ENCODE peak calls at places on chromosomes 3 and 15, in eight cellular contexts. V is progenitor cell of endocrine pancreas, Q is bronchial epithelial cell, N is mammary epithelial cell, P is dorsolateral prefrontal cortex, D is nephron progenitor cell, Y is OCI-LY7, S is IMR-90. K is an unnamed sample.
A peak's percentile ranks its signal among the peaks of the same experiment; 100 is the strongest.

GRCh38 chr3:14774431-14774830 is 44.3 kb upstream of the FGD5 start:
- DNase-seq in Q (no peak), D (no peak), V (no peak), N (no peak), P (no peak), S (no peak), Y (no peak), K (no peak)

GRCh38 chr3:128515967-128516366 is 23.0 kb upstream of the GATA2 start:
- DNase-seq in S (no peak), V (no peak), N (no peak), D (no peak), Y (no peak), Q (peak; percentile 70), P (no peak), K (no peak)

GRCh38 chr3:8506611-8507061 is 5.0 kb downstream of the LMCD1 start:
- DNase-seq in N (no peak), Y (no peak), S (peak; percentile 81), P (no peak), Q (peak; percentile 53), V (no peak), D (no peak), K (no peak)

GRCh38 chr15:66864086-66864830 is 162.2 kb downstream of the SMAD6 start:
- DNase-seq in Y (no peak), S (no peak), N (no peak), P (no peak), V (no peak), D (no peak), Q (no peak), K (no peak)

GRCh38 chr3:194327030-194327413 is 24.1 kb downstream of the CPN2 start:
- DNase-seq in D (no peak), V (no peak), S (peak; percentile 29), Q (no peak), Y (no peak), N (no peak), P (no peak), K (no peak)

GRCh38 chr3:42216820-42217416 is 49.1 kb downstream of the CCK start:
- DNase-seq in Q (peak; percentile 13), S (peak; percentile 59), N (no peak), V (no peak), D (no peak), P (no peak), Y (peak; percentile 77), K (no peak)

GRCh38 chr15:101060576-101061551 is 141.7 kb downstream of the LRRK1 start:
- DNase-seq in Y (no peak), Q (no peak), V (no peak), P (peak; percentile 30), D (no peak), S (no peak), N (no peak), K (peak; percentile 19)

GRCh38 chr3:34106879-34107278 is 308.4 kb downstream of the PDCD6IP start:
- DNase-seq in V (peak; percentile 44), S (no peak), Y (peak; percentile 61), P (no peak), N (peak; percentile 2), D (peak; percentile 46), Q (peak; percentile 25), K (no peak)

GRCh38 chr3:178671261-178672191 is 135.3 kb downstream of the KCNMB2 start:
- DNase-seq in D (no peak), N (peak; percentile 84), V (no peak), Y (no peak), S (peak; percentile 34), Q (peak; percentile 92), P (no peak), K (no peak)

GRCh38 chr15:62641782-62642181 is 400.8 kb upstream of the TPM1 start:
- DNase-seq in N (no peak), S (no peak), Q (no peak), P (no peak), V (no peak), D (no peak), Y (no peak), K (no peak)

GRCh38 chr3:57130426-57131209 is 34.5 kb downstream of the IL17RD start:
- DNase-seq in Y (peak; percentile 46), V (peak; percentile 30), P (no peak), Q (no peak), N (no peak), D (peak; percentile 78), S (no peak), K (no peak)

GRCh38 chr3:155391583-155391982 is 98.1 kb upstream of the STRIT1 start:
- DNase-seq in Q (peak; percentile 75), P (no peak), V (no peak), S (peak; percentile 12), Y (no peak), D (no peak), N (peak; percentile 75), K (no peak)

GRCh38 chr3:188272481-188273372 is 118.8 kb downstream of the LPP start:
- DNase-seq in Y (no peak), S (peak; percentile 94), P (no peak), N (peak; percentile 76), V (no peak), Q (peak; percentile 68), D (no peak), K (no peak)

DNA sequence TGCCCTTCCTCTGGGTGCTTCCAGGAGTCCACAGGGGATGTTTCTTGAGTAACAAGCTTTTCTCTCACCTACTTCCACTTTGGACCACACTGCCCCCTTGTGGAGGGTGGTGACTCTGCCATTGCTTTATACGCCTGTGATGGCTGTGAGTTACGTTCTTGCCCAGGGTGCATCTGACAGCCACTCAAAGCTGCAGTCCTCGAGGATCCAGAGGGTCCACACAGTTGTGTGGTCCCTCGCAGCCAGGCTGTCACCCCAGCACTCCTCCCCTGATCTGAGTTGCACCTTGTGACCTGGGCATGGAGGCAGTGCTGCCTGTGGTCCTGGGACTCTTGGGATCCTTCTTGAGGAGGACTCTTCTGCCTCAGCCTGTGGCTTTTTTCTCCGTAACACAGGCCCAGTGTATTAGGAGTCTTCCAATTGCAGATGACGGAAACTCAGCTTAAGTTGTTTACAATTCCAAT is 23.4 kb downstream of the FOXL2 start:
- DNase-seq in Y (peak; percentile 81), P (peak; percentile 79), S (peak; percentile 83), Q (peak; percentile 77), N (peak; percentile 78), D (peak; percentile 90), V (peak; percentile 82), K (peak; percentile 84)
- TF ChIP-seq CTCF in Y (peak; percentile 91), P (peak; percentile 85), S (peak; percentile 89), Q (peak; percentile 90), N (peak; percentile 94), D (peak; percentile 89), V (peak; percentile 93), K (no peak)

GRCh38 chr15:61081028-61081322 is 148.1 kb downstream of the RORA start:
- DNase-seq in N (no peak), V (no peak), P (no peak), S (no peak), Q (no peak), D (no peak), Y (no peak), K (no peak)

GRCh38 chr15:61084502-61084901 is 144.6 kb downstream of the RORA start:
- DNase-seq in D (no peak), Q (no peak), P (no peak), N (no peak), S (no peak), V (no peak), Y (no peak), K (no peak)

GRCh38 chr15:61083781-61084134 is 145.3 kb downstream of the RORA start:
- DNase-seq in N (no peak), V (no peak), Y (no peak), Q (no peak), S (no peak), D (no peak), P (no peak), K (no peak)

GRCh38 chr15:61084944-61085367 is 144.1 kb downstream of the RORA start:
- DNase-seq in Q (no peak), D (peak; percentile 46), P (no peak), V (no peak), N (no peak), Y (peak; percentile 6), S (no peak), K (no peak)

DNA sequence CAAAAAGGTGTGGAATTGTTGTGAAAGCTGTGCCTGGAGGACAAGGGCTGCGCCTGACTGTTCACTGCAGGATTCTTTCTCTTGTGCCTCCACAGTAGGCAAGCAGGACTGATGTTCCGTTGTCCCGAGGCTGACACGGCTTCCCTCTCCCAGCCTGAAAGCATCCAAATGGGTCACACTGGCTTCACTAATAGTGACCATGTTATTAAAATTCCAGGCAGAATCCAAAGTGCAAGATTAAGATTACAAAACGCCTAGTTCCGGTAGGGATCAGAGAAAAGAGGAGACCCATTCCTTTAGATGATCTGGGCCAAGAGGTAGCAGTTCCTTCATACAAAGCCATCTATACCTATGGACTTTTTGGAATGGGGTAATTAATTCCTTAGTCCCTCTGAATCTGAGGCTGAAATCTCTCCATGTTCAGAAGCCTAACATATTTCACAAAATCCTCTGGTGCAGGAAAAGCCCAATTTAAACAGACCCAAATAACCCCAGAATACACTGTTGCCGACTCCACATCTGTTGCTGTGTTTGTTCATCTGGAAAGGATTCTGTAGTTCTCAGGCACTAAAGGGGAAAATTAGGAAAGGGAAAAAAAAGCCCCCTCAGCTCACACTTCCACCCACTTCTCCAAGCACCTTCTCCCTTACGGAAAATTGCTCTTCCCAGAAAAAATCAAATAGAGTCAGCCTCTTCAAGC is 145.9 kb downstream of the RORA start:
- DNase-seq in N (no peak), Q (no peak), P (no peak), D (no peak), Y (no peak), S (no peak), V (no peak), K (no peak)
- TF ChIP-seq CTCF in N (no peak), Q (no peak), P (no peak), D (no peak), Y (no peak), S (no peak), V (no peak), K (no peak)

DNA sequence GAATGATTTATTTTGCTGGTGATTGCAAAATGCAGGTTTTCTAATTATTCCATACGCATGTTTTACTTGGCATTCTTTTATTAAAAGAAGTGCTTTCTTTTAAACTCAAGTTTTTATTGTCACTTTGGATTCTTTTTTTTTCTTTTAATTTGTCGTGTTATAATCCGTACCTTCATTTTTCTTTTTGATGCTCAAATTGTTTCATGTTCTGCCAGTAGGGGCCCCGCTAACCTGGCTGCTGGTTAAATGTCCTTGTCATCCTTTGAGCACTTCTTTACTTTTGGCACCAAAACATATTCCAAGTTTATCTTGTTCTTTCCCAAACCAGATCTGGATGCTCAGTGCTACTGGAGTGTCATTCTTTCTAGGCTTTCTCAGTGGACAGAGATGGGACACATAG is 31.6 kb downstream of the MED12L start:
- DNase-seq in D (no peak), N (no peak), S (no peak), V (no peak), P (no peak), Y (no peak), Q (no peak), K (no peak)
- TF ChIP-seq CTCF in D (no peak), N (no peak), S (no peak), V (no peak), P (no peak), Y (peak; percentile 46), Q (no peak), K (no peak)

DNA sequence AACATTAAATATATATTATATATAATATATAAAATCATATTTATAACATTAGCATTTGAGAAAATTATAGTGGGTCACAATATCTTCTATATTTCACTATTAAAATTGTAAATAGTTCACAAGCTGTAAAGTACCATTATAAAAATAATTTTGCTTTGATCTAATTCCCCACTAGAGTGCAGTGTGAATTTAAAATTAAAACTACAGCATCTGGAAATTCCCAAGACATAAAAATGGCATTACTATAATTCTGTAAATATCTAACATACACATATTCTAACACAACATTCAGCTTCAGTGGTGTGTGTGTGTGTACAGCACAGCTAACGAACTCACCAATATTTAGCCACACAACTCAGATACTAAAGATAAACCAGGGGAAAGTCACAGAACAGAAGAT is 424.9 kb upstream of the ZNF385D start:
- DNase-seq in S (no peak), D (no peak), Y (no peak), P (no peak), N (no peak), Q (no peak), V (no peak), K (no peak)
- TF ChIP-seq CTCF in S (no peak), D (no peak), Y (peak; percentile 27), P (peak; percentile 35), N (no peak), Q (no peak), V (no peak), K (no peak)

K was measured in omental fat pad.